ENCODE peak calls at places on chromosomes 2 and 18, in nine cellular contexts. B, N, L, O, K, S, Q, A and Y are unnamed samples. For H3K9me3, the result is how much of the 10 kb centered on the place peaks cover.

GRCh38 chr2:219446101-219446504 is 11.5 kb downstream of the SPEG start:
- DNase-seq in B (peak), N (peak), L (peak), O (peak), K (no peak), S (no peak), Q (peak), A (no peak), Y (no peak)

GRCh38 chr2:163580757-163581156 is 155.1 kb downstream of the FIGN start:
- DNase-seq in B (no peak), N (no peak), L (no peak), O (no peak), K (no peak), S (no peak), Q (no peak), A (no peak), Y (no peak)

GRCh38 chr2:106269591-106270291 is 75.6 kb upstream of the UXS1 start:
- DNase-seq in B (no peak), N (no peak), L (no peak), O (peak), K (no peak), S (no peak), Q (no peak), A (peak), Y (peak)

GRCh38 chr2:158687315-158687714 is 107.8 kb upstream of the DAPL1 start:
- DNase-seq in B (no peak), N (no peak), L (no peak), O (no peak), K (no peak), S (no peak), Q (no peak), A (no peak), Y (no peak)

GRCh38 chr18:76412010-76412817 is 82.8 kb downstream of the ZNF516 start:
- DNase-seq in B (no peak), N (no peak), L (peak), O (peak), K (no peak), S (no peak), Q (no peak), A (no peak), Y (no peak)

GRCh38 chr2:212766921-212767320 is 228.3 kb upstream of the ERBB4 start:
- DNase-seq in B (peak), N (no peak), L (no peak), O (no peak), K (no peak), S (no peak), Q (no peak), A (peak), Y (no peak)

GRCh38 chr2:137178955-137179377 is 413.6 kb downstream of the THSD7B start:
- DNase-seq in B (peak), N (peak), L (no peak), O (peak), K (no peak), S (no peak), Q (no peak), A (peak), Y (no peak)

GRCh38 chr2:200239216-200239615 is 67.3 kb upstream of the SPATS2L start:
- DNase-seq in B (no peak), N (peak), L (no peak), O (peak), K (no peak), S (peak), Q (no peak), A (no peak), Y (no peak)

GRCh38 chr2:95310651-95311050 is 13.5 kb downstream of the KCNIP3 start:
- DNase-seq in B (no peak), N (no peak), L (no peak), O (peak), K (no peak), S (no peak), Q (no peak), A (no peak), Y (no peak)

GRCh38 chr18:29154758-29155725 is 978.1 kb upstream of the CDH2 start:
- DNase-seq in B (peak), N (peak), L (no peak), O (peak), K (peak), S (no peak), Q (no peak), A (peak), Y (no peak)

GRCh38 chr2:216279459-216279858 is 92.8 kb downstream of the MARCHF4 start:
- DNase-seq in B (peak), N (no peak), L (no peak), O (peak), K (no peak), S (no peak), Q (no peak), A (no peak), Y (no peak)

GRCh38 chr2:113105047-113105446 is 22.4 kb upstream of the IL1RN start:
- DNase-seq in B (peak), N (peak), L (no peak), O (peak), K (no peak), S (no peak), Q (no peak), A (no peak), Y (no peak)

DNA sequence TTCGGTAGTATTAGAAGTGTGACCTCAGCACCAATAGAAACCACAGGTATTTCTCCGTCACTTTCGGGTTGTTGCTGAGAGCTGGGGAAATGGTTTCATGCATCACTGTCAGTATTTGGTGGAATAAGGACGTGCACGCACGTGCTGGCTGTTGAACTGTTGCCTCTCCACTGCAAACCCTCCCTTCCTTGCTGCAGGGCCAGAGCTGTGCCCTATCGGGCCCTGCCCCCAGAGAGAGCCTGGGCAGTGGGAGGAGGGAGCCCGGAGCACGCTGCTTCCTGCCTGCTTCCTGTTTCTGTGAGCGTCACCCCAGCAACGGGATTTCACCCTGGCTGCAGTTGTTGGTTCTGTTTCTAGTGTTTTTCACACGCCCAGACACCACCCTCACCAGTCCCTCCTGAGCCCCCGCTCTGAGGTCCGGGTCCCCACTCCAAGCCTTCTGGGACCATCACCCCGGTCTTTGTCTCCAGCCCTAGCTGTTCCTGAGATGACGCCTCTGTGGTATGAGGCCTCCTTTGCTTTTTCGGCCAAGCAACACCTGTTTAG is 47.4 kb downstream of the LRRFIP1 start:
- DNase-seq in B (peak), N (peak), L (peak), O (peak), K (no peak), S (no peak), Q (peak), A (peak), Y (peak)
- H3K9ac ChIP-seq in B (peak), N (peak), L (no peak), O (peak), K (no peak), S (no peak), Q (no peak), A (no peak), Y (peak)

DNA sequence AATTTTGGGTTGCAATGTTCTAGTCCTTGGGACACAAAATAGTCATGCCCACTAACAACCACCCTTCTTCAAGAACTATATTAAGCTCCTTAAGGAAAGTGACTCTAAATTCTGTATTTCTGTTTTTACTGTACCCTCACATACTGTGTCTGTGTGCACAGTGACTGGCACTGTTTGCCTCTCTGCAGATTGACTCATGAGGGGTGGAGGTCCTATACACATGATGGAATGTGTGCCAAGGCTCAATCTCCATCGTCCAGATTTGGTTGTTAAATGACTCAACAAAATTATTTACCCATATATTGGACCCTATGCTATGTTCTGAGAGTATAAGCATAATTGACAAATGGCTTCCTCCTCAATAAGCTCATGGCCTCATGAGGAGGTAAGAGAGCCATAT is 126.6 kb upstream of the CWC22 start:
- DNase-seq in B (no peak), N (no peak), L (no peak), O (no peak), K (no peak), S (no peak), Q (no peak), A (peak), Y (no peak)
- H3K27ac ChIP-seq in B (no peak), N (no peak), L (no peak), O (no peak), K (no peak), S (no peak), Q (no peak), A (peak), Y (no peak)

DNA sequence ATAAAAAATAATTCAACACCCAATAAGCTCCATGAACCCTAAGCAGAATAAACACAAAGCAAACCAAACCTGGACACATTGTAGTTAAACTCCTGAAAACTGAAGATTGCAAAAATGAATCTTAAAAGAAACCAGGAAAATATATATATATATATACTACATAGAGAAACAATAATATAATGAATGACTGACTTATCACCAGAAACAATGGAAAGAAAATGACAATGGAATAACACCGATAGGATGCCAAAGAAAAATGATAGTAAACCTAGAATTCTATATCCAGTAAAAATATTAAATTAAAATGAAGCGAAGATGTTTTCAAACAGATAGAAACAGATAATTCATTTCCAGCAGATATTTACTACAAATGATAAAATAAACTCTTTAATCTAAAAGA is 346.9 kb downstream of the IRS1 start:
- DNase-seq in B (no peak), N (no peak), L (no peak), O (no peak), K (no peak), S (no peak), Q (no peak), A (no peak), Y (no peak)
- H3K9me3 ChIP-seq in B (under half), N (under half), L (under half), O (under half), K (under half), S (under half), Q (under half), A (under half), Y (under half)

DNA sequence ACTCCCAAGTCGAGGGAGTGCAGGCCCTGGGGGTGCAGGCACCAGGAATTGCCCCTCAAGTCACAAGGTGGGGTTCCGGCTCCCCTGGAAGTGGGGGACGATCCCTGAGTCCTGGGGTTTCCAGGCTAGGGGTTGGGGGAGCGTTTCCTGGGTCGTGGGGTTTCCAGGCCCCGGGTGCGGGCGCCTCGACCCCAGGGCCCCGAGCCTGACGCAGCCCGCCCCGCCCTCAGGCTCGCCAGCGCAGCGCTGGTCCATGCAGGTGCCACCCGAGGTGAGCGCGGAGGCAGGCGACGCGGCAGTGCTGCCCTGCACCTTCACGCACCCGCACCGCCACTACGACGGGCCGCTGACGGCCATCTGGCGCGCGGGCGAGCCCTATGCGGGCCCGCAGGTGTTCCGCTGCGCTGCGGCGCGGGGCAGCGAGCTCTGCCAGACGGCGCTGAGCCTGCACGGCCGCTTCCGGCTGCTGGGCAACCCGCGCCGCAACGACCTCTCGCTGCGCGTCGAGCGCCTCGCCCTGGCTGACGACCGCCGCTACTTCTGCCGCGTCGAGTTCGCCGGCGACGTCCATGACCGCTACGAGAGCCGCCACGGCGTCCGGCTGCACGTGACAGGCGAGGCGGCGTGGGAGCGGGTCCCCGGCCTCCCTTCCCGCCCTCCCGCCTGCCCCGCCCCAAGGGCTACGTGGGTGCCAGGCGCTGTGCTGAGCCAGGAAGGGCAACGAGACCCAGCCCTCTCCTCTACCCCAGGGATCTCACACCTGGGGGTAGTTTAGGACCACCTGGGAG is 12.0 kb downstream of the SIGLEC15 start:
- DNase-seq in B (peak), N (no peak), L (peak), O (peak), K (no peak), S (peak), Q (peak), A (no peak), Y (peak)
- H3K9ac ChIP-seq in B (no peak), N (no peak), L (no peak), O (no peak), K (no peak), S (peak), Q (no peak), A (no peak), Y (no peak)

GRCh38 chr18:50844554-50844953 is 24.7 kb upstream of the MRO start:
- DNase-seq in B (no peak), N (no peak), L (no peak), O (no peak), K (no peak), S (no peak), Q (no peak), A (no peak), Y (no peak)

GRCh38 chr18:50848038-50848437 is 28.2 kb upstream of the MRO start:
- DNase-seq in B (no peak), N (no peak), L (no peak), O (peak), K (no peak), S (no peak), Q (no peak), A (no peak), Y (no peak)

GRCh38 chr18:50847192-50847591 is 27.4 kb upstream of the MRO start:
- DNase-seq in B (peak), N (no peak), L (no peak), O (peak), K (no peak), S (no peak), Q (no peak), A (no peak), Y (no peak)

GRCh38 chr18:50849448-50849847 is 29.5 kb upstream of the ME2 start:
- DNase-seq in B (peak), N (no peak), L (no peak), O (peak), K (no peak), S (no peak), Q (no peak), A (no peak), Y (no peak)

DNA sequence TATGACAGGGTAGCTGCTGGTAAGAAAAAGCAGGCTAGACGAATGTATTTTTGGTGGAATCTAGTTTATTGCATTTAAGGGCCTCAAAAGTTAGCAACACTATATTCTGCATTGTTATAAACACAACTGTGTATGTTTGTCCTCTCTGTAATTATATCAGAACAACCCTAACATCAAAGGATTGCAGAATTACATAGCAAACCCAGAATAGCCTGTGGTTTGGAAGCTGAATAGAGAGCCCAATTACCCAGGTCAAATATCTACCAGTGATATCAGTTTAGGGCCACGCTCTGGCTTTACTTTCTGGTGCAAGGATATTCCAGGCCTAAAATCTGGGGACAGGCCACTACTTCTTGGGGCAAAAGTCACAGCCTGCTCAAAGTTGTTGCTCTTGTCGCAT is 25.1 kb upstream of the MRO start:
- DNase-seq in B (no peak), N (no peak), L (no peak), O (no peak), K (no peak), S (no peak), Q (no peak), A (no peak), Y (no peak)
- H3K27ac ChIP-seq in B (no peak), N (no peak), L (no peak), O (no peak), K (no peak), S (no peak), Q (no peak), A (no peak), Y (no peak)

GRCh38 chr18:10188971-10189810 is 265.2 kb upstream of the APCDD1 start:
- DNase-seq in B (no peak), N (no peak), L (no peak), O (no peak), K (no peak), S (no peak), Q (no peak), A (no peak), Y (no peak)

GRCh38 chr18:10193446-10193845 is 261.0 kb upstream of the APCDD1 start:
- DNase-seq in B (no peak), N (no peak), L (no peak), O (no peak), K (no peak), S (no peak), Q (no peak), A (no peak), Y (no peak)

GRCh38 chr18:10194592-10194991 is 259.8 kb upstream of the APCDD1 start:
- DNase-seq in B (no peak), N (no peak), L (no peak), O (peak), K (no peak), S (no peak), Q (no peak), A (no peak), Y (no peak)

GRCh38 chr18:10195529-10195928 is 258.9 kb upstream of the APCDD1 start:
- DNase-seq in B (no peak), N (no peak), L (no peak), O (no peak), K (no peak), S (no peak), Q (no peak), A (no peak), Y (no peak)

GRCh38 chr18:10190564-10190963 is 263.9 kb upstream of the APCDD1 start:
- DNase-seq in B (no peak), N (peak), L (no peak), O (peak), K (no peak), S (no peak), Q (no peak), A (no peak), Y (no peak)
- H3K9me3 ChIP-seq in B (under half), N (under half), L (under half), O (under half), K (under half), S (under half), Q (under half), A (under half), Y (under half)

GRCh38 chr18:33074125-33074524 is 301.3 kb upstream of the KLHL14 start:
- DNase-seq in B (no peak), N (no peak), L (no peak), O (no peak), K (no peak), S (no peak), Q (no peak), A (no peak), Y (no peak)

DNA sequence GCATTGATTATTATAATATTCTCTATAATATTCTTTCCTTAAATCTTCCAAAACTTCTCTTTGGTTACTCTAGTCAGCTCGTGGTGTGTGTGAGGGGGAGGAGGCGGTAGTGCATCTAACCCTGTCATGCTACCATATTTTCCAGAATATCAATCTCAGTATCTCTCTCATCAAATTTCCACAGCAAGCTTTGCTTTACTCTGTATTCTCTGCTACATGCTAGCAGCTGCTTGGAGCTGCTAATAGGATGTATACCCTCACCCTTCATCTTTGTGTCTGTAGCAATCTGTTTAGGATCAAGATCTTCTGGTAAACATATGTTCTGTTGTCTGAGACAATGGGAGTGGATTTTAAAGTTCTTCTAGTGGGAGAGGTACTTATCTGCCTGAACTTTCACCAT is 303.8 kb upstream of the KLHL14 start:
- DNase-seq in B (no peak), N (no peak), L (no peak), O (no peak), K (no peak), S (no peak), Q (no peak), A (no peak), Y (no peak)
- H3K9ac ChIP-seq in B (no peak), N (no peak), L (no peak), O (no peak), K (no peak), S (no peak), Q (no peak), A (no peak), Y (no peak)

GRCh38 chr2:226684563-226684959 is 115.1 kb downstream of the IRS1 start:
- DNase-seq in B (no peak), N (no peak), L (no peak), O (no peak), K (no peak), S (no peak), Q (no peak), A (no peak), Y (no peak)
- H3K27ac ChIP-seq in B (no peak), N (no peak), L (no peak), O (no peak), K (peak), S (no peak), Q (no peak), A (no peak), Y (no peak)

GRCh38 chr18:71020342-71021096 is 731.7 kb downstream of the SOCS6 start:
- DNase-seq in B (peak), N (no peak), L (no peak), O (peak), K (no peak), S (no peak), Q (no peak), A (peak), Y (no peak)
- H3K9me3 ChIP-seq in B (under half), N (under half), L (under half), O (under half), K (under half), S (under half), Q (under half), A (under half), Y (under half)